ENCODE peak calls at places on chromosome 20, in eight cellular contexts. E is T-helper 2 cell; K is NCI-H2081; P is GM13977; X is stimulated activated CD4-positive, alpha-beta T cell treated with anti-CD3 and anti-CD28 coated beads, Interleukin-2, amount 100 ng/mL, for 24 hours; D is islet precursor cell; J is A172; G is HS-27A. N is an unnamed sample.

GRCh38 chr20:32535953-32536823 is 48.9 kb downstream of the NOL4L start:
- DNase-seq in X (peak), E (peak), G (no peak), D (peak), P (peak), K (peak), J (no peak), N (no peak)

GRCh38 chr20:49812463-49813304 is at the start of gene SLC9A8:
- DNase-seq in J (peak), E (peak), K (peak), P (peak), D (peak), G (peak), X (peak), N (peak)

GRCh38 chr20:42074944-42075343 is 456.8 kb upstream of the CHD6 start:
- DNase-seq in E (no peak), G (no peak), X (no peak), K (no peak), J (no peak), P (no peak), D (no peak), N (no peak)

GRCh38 chr20:44979090-44979621 is 12.8 kb downstream of the STK4 start:
- DNase-seq in D (no peak), X (peak), J (peak), G (no peak), P (peak), K (no peak), E (peak), N (no peak)

GRCh38 chr20:10924628-10925266 is 250.9 kb upstream of the JAG1 start:
- DNase-seq in K (no peak), X (no peak), P (no peak), J (peak), D (no peak), E (no peak), G (no peak), N (peak)

GRCh38 chr20:51462566-51463276 is 79.8 kb downstream of the NFATC2 start:
- DNase-seq in G (no peak), X (no peak), P (no peak), J (no peak), K (no peak), D (no peak), E (no peak), N (no peak)

GRCh38 chr20:31674895-31675827 is 37.4 kb downstream of the COX4I2 start:
- DNase-seq in P (peak), D (peak), J (peak), G (peak), E (peak), X (peak), K (no peak), N (peak)

GRCh38 chr20:37081717-37082289 is 14.0 kb downstream of the RBL1 start:
- DNase-seq in D (no peak), G (no peak), X (peak), K (no peak), E (peak), P (no peak), J (no peak), N (no peak)

GRCh38 chr20:35490736-35491181 is 35.4 kb downstream of the CEP250 start:
- DNase-seq in G (no peak), X (peak), J (no peak), E (peak), D (no peak), K (no peak), P (peak), N (no peak)

GRCh38 chr20:35907017-35907685 is 47.2 kb downstream of the SCAND1 start:
- DNase-seq in D (no peak), X (no peak), K (no peak), J (no peak), P (no peak), E (no peak), G (no peak), N (no peak)

GRCh38 chr20:46715292-46715756 is 5.9 kb downstream of the SLC2A10 start:
- DNase-seq in G (no peak), J (peak), E (no peak), X (no peak), P (no peak), K (no peak), D (peak), N (no peak)

GRCh38 chr20:23367770-23368169 is 5.8 kb downstream of the GZF1 start:
- DNase-seq in G (no peak), X (no peak), E (no peak), K (no peak), P (no peak), J (no peak), D (no peak), N (peak)

GRCh38 chr20:19411811-19412210 is 199.4 kb downstream of the SLC24A3 start:
- DNase-seq in E (no peak), K (no peak), J (no peak), D (no peak), G (no peak), X (no peak), P (no peak), N (no peak)